ENCODE peak calls at places on chromosomes 12 and 14, in four cellular contexts. D is HCT116, J is endothelial cell of umbilical vein, A is A549. B is an unnamed sample.
A peak's percentile ranks its signal among the peaks of the same experiment; 100 is the strongest.

GRCh38 chr12:111014547-111014946 is 94.2 kb upstream of the MYL2 start:
- DNase-seq in J (no peak), A (no peak), D (no peak), B (no peak)

GRCh38 chr14:29584992-29585391 is 342.7 kb downstream of the PRKD1 start:
- DNase-seq in J (peak; percentile 37), A (no peak), D (no peak), B (no peak)

GRCh38 chr12:15858348-15858747 is 23.8 kb upstream of the STRAP start:
- DNase-seq in J (no peak), D (no peak), A (no peak), B (peak; percentile 19)

GRCh38 chr12:91681751-91682150 is 463.9 kb downstream of the BTG1 start:
- DNase-seq in A (no peak), D (no peak), J (no peak), B (no peak)

GRCh38 chr12:11881835-11882234 is 188.9 kb upstream of the BCL2L14 start:
- DNase-seq in A (no peak), J (no peak), D (no peak), B (no peak)

GRCh38 chr14:65251213-65251612 is 148.9 kb upstream of the MAX start:
- DNase-seq in D (no peak), A (no peak), J (no peak), B (peak; percentile 36)

GRCh38 chr12:5588231-5588995 is 156.5 kb downstream of the NTF3 start:
- DNase-seq in D (no peak), J (no peak), A (no peak), B (peak; percentile 1)

GRCh38 chr14:102914474-102915291 is 7.8 kb upstream of the AMN start:
- DNase-seq in J (no peak), A (no peak), D (no peak), B (no peak)

GRCh38 chr12:116406529-116406928 is 129.0 kb upstream of the MED13L start:
- DNase-seq in D (peak; percentile 83), J (no peak), A (peak; percentile 90), B (peak; percentile 100)

GRCh38 chr12:131867891-131868675 is 26.3 kb upstream of the ULK1 start:
- DNase-seq in D (no peak), J (no peak), A (no peak), B (peak; percentile 5)

GRCh38 chr14:50763386-50764007 is 67.5 kb downstream of the NIN start:
- DNase-seq in J (no peak), A (no peak), D (no peak), B (no peak)

GRCh38 chr14:28751467-28752058 is 15.0 kb upstream of the FOXG1 start:
- DNase-seq in D (peak; percentile 7), J (peak; percentile 50), A (peak; percentile 51), B (peak; percentile 59)

GRCh38 chr12:116502141-116502725 is 56.9 kb upstream of the MAP1LC3B2 start:
- DNase-seq in J (no peak), D (no peak), A (no peak), B (no peak)

GRCh38 chr12:53652366-53652765 is 23.5 kb downstream of the ATP5MC2 start:
- DNase-seq in J (no peak), A (no peak), D (no peak), B (peak; percentile 44)

GRCh38 chr12:44930972-44931600 is 55.0 kb upstream of the NELL2 start:
- DNase-seq in A (peak; percentile 37), J (peak; percentile 74), D (peak; percentile 40), B (peak; percentile 61)
- TF ChIP-seq CTCF in A (peak; percentile 85), J (peak; percentile 30), D (peak; percentile 62), B (peak; percentile 13)

DNA sequence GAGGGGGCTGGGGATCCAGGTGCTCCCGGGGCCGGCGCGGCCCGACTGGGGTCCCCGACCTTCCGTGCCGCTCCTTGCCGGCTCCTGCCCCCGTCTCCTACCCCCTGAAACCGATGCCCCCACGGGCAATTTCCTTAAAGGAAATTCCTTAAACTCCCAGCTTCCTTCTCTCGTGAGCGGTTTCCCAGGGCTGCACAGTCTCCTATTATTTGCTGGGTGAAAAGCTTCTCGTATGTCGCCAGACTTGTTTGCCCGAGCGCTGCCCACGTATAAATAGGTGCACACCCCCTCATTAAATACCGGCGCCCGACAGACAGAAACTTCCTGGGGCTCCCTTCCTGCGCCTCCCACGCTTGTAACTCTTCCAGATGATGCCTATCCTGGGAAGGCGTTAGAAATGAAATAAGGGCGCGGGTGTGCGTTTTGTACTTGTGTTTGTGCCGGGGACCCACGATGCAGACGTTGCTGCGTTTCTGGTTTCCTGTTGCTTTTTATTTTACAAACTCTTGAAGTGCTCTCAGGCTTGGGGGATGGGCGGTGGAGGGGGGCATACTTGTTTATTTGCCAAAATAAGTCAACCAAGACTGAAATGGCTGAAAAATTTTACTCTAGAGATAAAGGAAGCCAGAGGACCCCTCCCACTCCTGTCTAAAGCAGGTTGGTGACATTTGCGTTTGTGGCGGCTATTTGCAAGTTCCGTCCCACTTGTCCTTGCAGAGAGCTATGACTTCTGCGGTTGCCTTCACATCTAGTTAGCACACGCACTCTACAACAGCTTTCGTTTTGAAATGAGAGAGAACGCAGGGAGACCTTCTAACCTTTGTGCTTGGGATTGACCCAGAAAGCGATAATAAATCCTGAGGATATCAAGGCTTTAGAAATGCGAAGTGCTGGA is 1.0 kb downstream of the HIP1R start:
- DNase-seq in J (peak; percentile 73), A (peak; percentile 50), D (no peak), B (peak; percentile 85)
- TF ChIP-seq POLR2A in J (no peak), A (no peak), D (no peak), B (no peak)

DNA sequence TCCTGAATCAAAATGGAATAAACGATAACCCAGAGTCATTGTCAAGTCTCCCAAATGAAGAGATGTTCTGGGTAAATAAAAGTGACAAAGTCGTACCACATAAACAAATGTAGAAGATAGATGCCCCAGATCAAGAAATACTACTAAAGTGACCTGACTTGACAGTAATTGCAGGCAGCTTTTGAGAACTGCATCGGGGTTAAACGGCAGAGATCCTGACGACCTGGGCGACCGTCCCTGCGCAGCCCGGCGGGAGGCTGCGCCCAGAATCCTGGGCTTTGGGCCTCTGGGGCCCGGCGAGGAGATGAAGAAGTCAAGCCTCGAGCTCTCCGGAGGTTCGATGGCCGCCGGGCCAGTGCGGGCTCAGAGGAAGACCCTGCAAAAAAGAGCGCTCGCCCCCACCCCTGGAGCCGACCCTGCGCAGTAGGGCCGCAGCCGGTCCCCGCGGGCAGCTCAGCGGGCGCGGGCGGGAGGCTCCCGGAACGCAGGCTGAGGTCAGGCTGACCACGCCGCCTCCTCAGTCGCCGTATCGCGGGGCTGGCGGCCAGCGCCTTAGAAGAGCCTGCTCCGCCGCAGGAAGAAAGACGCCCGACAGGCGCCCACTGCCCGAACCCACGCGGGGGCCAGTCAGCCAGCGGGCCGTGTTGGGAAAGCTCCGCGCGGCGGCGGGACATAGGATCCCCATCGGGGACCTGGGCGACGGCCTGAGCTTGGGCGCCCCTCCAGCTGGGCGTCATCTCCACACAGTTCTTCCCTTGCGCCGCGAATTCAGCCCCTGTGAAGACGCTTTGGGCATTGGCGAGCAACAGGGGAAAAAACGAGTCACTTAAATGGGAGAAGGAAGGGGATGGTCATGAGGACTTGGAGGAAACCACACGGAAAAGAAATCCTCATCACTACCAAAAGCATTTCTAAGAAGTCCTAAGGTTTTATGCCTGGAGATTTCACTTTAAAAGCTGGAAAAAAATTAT is 16.0 kb downstream of the NKX2-1 start:
- DNase-seq in A (no peak), J (no peak), D (no peak), B (no peak)
- TF ChIP-seq MAX in A (no peak), J (no peak), D (no peak), B (no peak)

DNA sequence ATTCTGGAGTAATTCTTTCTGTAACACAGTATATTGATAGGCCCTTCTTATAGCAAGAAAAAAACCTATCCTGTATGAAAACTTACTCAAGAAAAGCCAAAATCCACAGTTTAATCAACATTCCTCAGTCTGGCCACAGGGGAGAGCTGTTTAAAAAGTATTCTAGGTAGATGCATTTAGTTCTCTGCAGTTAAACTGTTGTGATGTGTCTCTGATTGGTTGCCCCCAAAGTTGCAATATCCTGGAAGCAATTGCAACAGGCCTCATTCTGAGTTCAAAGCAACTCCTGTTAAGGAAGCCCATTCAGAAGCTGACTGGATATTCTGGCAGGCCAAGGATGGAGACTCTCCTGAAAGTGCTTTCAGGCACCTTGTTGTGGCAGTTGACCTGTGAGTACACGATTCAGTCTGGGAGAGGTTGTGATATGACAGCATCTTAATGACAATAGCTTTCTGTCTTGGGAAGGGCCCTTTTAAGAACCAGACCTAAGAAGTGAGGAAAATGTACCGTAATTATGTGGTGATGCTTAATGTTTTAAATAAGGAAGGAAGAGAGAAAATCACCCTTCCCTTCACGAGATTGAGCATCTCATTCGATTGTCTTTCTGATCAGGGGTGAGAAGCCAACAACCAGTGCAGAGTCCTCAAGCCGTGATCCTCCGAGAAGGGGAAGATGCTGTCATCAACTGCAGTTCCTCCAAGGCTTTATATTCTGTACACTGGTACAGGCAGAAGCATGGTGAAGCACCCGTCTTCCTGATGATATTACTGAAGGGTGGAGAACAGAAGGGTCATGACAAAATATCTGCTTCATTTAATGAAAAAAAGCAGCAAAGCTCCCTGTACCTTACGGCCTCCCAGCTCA is 420.7 kb downstream of the DAD1 start:
- DNase-seq in A (no peak), D (no peak), J (no peak), B (peak; percentile 25)
- TF ChIP-seq CTCF in A (no peak), D (no peak), J (no peak), B (no peak)

DNA sequence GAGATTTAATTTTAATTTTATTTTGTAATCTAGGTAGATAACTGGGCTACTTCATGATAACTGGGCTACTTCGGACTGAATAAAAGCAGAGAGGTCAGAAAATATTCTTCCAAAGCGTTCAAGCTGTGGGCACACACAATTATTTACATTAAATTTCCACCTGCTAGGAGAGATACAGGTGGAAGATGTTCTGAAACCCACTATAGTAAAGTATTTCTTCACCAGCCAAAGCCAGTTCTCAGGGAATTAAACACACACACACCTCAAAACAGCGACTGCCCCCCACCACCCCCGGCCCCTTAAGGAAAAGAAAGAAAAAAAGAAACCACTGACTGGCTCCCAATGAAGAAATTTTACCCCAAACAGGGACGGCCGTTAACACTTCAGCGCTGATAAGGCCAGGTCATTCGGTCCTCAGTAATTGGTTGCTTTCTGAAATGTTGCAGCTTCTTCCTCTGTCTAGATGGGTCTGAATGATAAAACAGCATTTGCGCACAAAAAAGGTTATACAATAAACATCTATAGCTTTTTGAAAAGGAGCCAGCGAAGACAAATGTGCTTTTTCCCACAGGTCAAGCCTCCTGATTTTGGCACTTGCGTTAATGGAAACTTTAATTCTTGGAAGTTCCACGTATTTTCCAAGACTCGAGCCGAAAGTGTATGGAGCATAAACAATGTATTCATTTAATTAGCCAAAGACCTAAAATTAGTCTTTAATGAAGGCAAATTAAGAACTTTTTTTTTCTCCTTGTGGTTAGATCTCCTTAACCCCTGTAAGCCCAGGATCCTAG is 819 bp upstream of the KCNJ8 start:
- DNase-seq in A (no peak), D (no peak), J (no peak), B (no peak)
- TF ChIP-seq POLR2A in A (no peak), D (no peak), J (no peak), B (no peak)

GRCh38 chr12:56943878-56944277 is 9.7 kb upstream of the SDR9C7 start:
- DNase-seq in J (no peak), A (no peak), D (no peak), B (no peak)

GRCh38 chr12:56948881-56949280 is 8.5 kb downstream of the RDH16 start:
- DNase-seq in A (no peak), D (no peak), J (no peak), B (no peak)

GRCh38 chr12:56953314-56953713 is 4.1 kb downstream of the RDH16 start:
- DNase-seq in A (no peak), D (no peak), J (no peak), B (no peak)

GRCh38 chr12:56951582-56952339 is 5.6 kb downstream of the RDH16 start:
- DNase-seq in D (no peak), A (no peak), J (no peak), B (no peak)

GRCh38 chr12:56947633-56948535 is 9.5 kb downstream of the RDH16 start:
- DNase-seq in A (peak; percentile 34), J (peak; percentile 45), D (peak; percentile 8), B (peak; percentile 29)
- TF ChIP-seq MAX in A (no peak), J (no peak), D (no peak), B (no peak)

B was measured in NB4.